ENCODE peak calls at places on chromosomes 3 and 15, in eight cellular contexts. I is CD8-positive, alpha-beta T cell; N is IMR-90; A is pancreas; S is mucosa of descending colon; G is psoas muscle; B is cardiac muscle cell; J is left lung. H is an unnamed sample.

GRCh38 chr3:58369038-58369437 is 36.3 kb downstream of the PXK start:
- DNase-seq in A (no peak), S (no peak), G (no peak), B (no peak), N (no peak), J (no peak), I (no peak), H (no peak)

GRCh38 chr3:14352002-14352627 is 50.3 kb upstream of the SLC6A6 start:
- DNase-seq in N (peak), J (no peak), B (no peak), G (no peak), I (no peak), S (no peak), A (no peak), H (no peak)

GRCh38 chr3:41460736-41461135 is 261.4 kb downstream of the CTNNB1 start:
- DNase-seq in G (no peak), J (no peak), B (no peak), S (no peak), A (no peak), I (no peak), N (no peak), H (no peak)

GRCh38 chr3:130894130-130894872 is 417 bp downstream of the ATP2C1 start:
- DNase-seq in S (peak), I (peak), B (peak), N (no peak), G (peak), A (peak), J (peak), H (no peak)

GRCh38 chr3:63565220-63565619 is 87.3 kb upstream of the SNTN start:
- DNase-seq in B (peak), J (no peak), I (no peak), G (no peak), N (no peak), A (no peak), S (no peak), H (no peak)

GRCh38 chr15:40217166-40217785 is 21.6 kb upstream of the PAK6 start:
- DNase-seq in G (no peak), B (peak), J (no peak), A (peak), I (peak), S (no peak), N (peak), H (no peak)

GRCh38 chr3:50274371-50275104 is 4.3 kb upstream of the LSMEM2 start:
- DNase-seq in N (peak), I (peak), S (peak), B (peak), J (no peak), A (no peak), G (peak), H (no peak)

GRCh38 chr15:70200511-70200991 is 102.8 kb upstream of the TLE3 start:
- DNase-seq in A (no peak), J (no peak), B (peak), S (no peak), G (peak), I (no peak), N (no peak), H (no peak)

GRCh38 chr3:51982352-51982837 is 940 bp upstream of the ACY1 start:
- DNase-seq in B (no peak), I (peak), N (no peak), G (no peak), A (peak), S (peak), J (peak), H (no peak)

GRCh38 chr3:60917136-60917535 is 334.1 kb downstream of the FHIT start:
- DNase-seq in N (no peak), S (no peak), A (no peak), B (no peak), J (no peak), I (no peak), G (no peak), H (no peak)

GRCh38 chr3:45666729-45667440 is 22.3 kb upstream of the SACM1L start:
- DNase-seq in B (peak), N (peak), A (no peak), G (no peak), J (no peak), I (no peak), S (no peak), H (no peak)

GRCh38 chr15:33737687-33738606 is 230.3 kb upstream of the CHRM5 start:
- DNase-seq in S (no peak), B (peak), G (no peak), J (no peak), N (peak), A (peak), I (peak), H (no peak)

DNA sequence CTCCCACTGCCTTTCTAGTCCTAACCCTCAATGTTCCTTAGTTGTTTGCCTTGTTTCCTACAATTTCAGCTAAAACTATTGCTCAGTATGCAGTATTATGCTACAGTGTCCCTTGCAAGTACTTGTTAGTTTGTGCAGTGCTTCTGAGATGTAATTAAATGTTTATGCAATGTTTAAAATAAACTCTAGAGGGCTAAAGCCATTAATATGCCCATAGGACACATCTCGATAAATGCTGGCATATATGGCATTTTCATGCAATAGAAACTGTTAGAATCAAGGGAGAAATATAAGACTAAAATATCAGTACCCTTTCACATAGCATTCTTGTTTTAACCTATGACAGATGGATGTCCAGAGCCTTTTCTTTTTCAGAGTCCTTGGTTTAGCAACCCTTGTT is 59.8 kb upstream of the ACKR4 start:
- DNase-seq in J (no peak), A (no peak), N (no peak), G (no peak), S (no peak), B (no peak), I (no peak), H (no peak)
- TF ChIP-seq CTCF in J (no peak), A (no peak), N (peak), G (no peak), S (no peak), B (peak), I (no peak), H (peak)

GRCh38 chr3:11775493-11775892 is 71.2 kb downstream of the TAMM41 start:
- DNase-seq in B (no peak), I (no peak), G (no peak), S (no peak), J (no peak), A (no peak), N (no peak), H (no peak)

GRCh38 chr3:11776346-11776745 is 70.3 kb downstream of the TAMM41 start:
- DNase-seq in B (no peak), N (no peak), A (no peak), G (no peak), S (no peak), J (no peak), I (no peak), H (no peak)

GRCh38 chr3:11778248-11778647 is 68.4 kb downstream of the TAMM41 start:
- DNase-seq in N (no peak), I (no peak), J (no peak), A (no peak), B (no peak), S (no peak), G (no peak), H (no peak)

GRCh38 chr3:11770477-11771381 is 76.0 kb downstream of the TAMM41 start:
- DNase-seq in J (peak), N (peak), S (peak), A (peak), I (peak), G (peak), B (peak), H (no peak)

GRCh38 chr3:11774296-11774877 is 72.3 kb downstream of the TAMM41 start:
- DNase-seq in N (peak), G (no peak), B (peak), A (peak), I (no peak), S (peak), J (peak), H (no peak)
- TF ChIP-seq CTCF in N (peak), G (peak), B (peak), A (peak), I (no peak), S (no peak), J (peak), H (peak)

DNA sequence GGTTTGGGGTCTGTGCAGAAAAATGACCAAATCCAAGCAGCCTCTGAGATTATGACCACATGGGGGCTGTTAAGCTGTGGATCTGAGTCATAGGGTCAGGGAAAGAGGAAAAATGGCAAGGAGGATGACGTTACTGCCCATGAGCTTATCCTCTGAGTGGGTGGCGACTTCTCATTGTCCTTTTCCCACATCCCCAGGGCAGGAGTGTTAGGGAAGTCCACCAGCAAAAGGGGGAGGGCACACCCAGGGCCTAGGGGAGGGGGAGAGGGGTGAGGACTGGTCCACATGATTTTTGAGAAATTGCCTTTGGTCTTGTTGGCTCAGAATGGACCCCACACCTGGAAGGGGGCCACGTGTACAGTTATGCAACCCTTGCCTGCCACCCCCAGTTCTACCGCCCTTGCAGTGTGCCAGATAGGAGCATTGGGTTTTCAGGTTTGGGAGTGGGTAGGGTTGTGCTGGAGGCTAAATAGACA is 2.6 kb downstream of the CD276 start:
- DNase-seq in S (no peak), J (no peak), N (peak), G (no peak), I (no peak), A (no peak), B (peak), H (no peak)
- TF ChIP-seq CTCF in S (no peak), J (no peak), N (no peak), G (no peak), I (no peak), A (no peak), B (no peak), H (peak)

DNA sequence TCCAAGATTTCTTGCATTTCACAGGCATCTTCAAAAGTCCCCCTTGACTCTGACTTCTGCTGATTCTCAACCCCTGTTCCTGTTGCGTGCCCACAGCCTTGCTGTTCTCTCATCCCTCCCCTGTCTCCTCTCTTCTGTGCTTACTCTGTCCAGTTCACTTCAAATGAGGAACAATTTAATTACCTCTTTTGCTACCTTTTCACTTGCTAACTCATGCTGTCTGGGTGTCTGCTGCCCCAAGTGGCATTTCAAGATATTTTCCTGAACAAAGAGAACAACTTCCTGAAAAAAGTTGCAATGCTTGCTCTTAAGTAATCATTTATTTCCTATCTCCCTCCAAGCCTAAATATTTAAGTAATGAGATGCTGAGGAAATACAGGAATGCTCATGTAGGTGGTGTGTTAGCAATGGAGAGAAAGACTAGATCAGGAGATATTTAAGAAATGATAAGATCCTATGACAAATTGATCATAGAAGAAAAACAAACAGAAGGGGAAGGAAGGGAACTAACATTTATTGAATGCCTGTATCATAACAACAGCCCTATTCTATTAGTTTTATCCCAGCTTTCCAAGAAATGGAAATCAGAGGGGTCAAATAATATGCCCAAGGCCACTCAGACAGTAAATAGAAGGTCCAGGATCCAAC is 42.2 kb downstream of the SV2B start:
- DNase-seq in I (no peak), N (no peak), S (no peak), A (no peak), B (peak), J (no peak), G (no peak), H (no peak)
- TF ChIP-seq CTCF in I (peak), N (peak), S (no peak), A (peak), B (no peak), J (no peak), G (no peak), H (peak)

H was measured in chondrocyte.